ENCODE peak calls at places on chromosomes 2 and 18, in nine cellular contexts. P is A549; Z is endothelial cell of umbilical vein; J is pancreas; Y is activated CD8-positive, alpha-beta T cell treated with anti-CD3 and anti-CD28 coated beads for 36 hours; H is nephron progenitor cell; R is fibroblast of villous mesenchyme; A is fibroblast of the aortic adventitia; O is AG04450. B is an unnamed sample.

GRCh38 chr2:205175831-205176230 is 506.5 kb upstream of the NRP2 start:
- DNase-seq in P (no peak), Z (peak; percentile 13), J (no peak), Y (no peak), H (no peak), R (no peak), A (no peak), O (no peak), B (no peak)

GRCh38 chr18:36580266-36580665 is 248.5 kb downstream of the TPGS2 start:
- DNase-seq in P (no peak), Z (no peak), J (no peak), Y (no peak), H (no peak), R (peak; percentile 62), A (peak; percentile 35), O (no peak), B (no peak)

GRCh38 chr2:215969131-215969841 is 44.1 kb downstream of the MREG start:
- DNase-seq in P (no peak), Z (no peak), J (no peak), Y (no peak), H (no peak), R (peak; percentile 8), A (peak; percentile 35), O (no peak), B (no peak)

GRCh38 chr2:96651793-96652192 is 9.2 kb downstream of the FER1L5 start:
- DNase-seq in P (no peak), Z (no peak), J (no peak), Y (no peak), H (no peak), R (no peak), A (no peak), O (no peak), B (no peak)

GRCh38 chr2:109482371-109482841 is 131.4 kb downstream of the SEPTIN10 start:
- DNase-seq in P (no peak), Z (peak; percentile 86), J (no peak), Y (no peak), H (peak; percentile 36), R (no peak), A (peak; percentile 49), O (no peak), B (no peak)

GRCh38 chr18:50928551-50928950 is 39.3 kb upstream of the ELAC1 start:
- DNase-seq in P (no peak), Z (no peak), J (no peak), Y (no peak), H (no peak), R (no peak), A (no peak), O (no peak), B (no peak)

GRCh38 chr2:239300871-239301742 is 99.7 kb downstream of the HDAC4 start:
- DNase-seq in P (no peak), Z (no peak), J (no peak), Y (no peak), H (no peak), R (no peak), A (no peak), O (no peak), B (no peak)

GRCh38 chr2:219521066-219521880 is 7.0 kb downstream of the ASIC4 start:
- DNase-seq in P (peak; percentile 60), Z (no peak), J (no peak), Y (peak; percentile 30), H (peak; percentile 63), R (peak; percentile 44), A (peak; percentile 46), O (no peak), B (peak; percentile 88)

GRCh38 chr18:60070631-60071030 is 170.8 kb downstream of the PMAIP1 start:
- DNase-seq in P (no peak), Z (no peak), J (no peak), Y (no peak), H (no peak), R (no peak), A (no peak), O (no peak), B (no peak)

GRCh38 chr2:214075446-214075845 is 335.4 kb upstream of the VWC2L start:
- DNase-seq in P (no peak), Z (no peak), J (no peak), Y (no peak), H (no peak), R (no peak), A (peak; percentile 62), O (no peak), B (no peak)

GRCh38 chr2:214076527-214076926 is 334.3 kb upstream of the VWC2L start:
- DNase-seq in P (peak; percentile 72), Z (no peak), J (no peak), Y (no peak), H (no peak), R (peak; percentile 20), A (no peak), O (no peak), B (no peak)

GRCh38 chr2:214077727-214078126 is 333.1 kb upstream of the VWC2L start:
- DNase-seq in P (no peak), Z (no peak), J (no peak), Y (no peak), H (no peak), R (no peak), A (peak; percentile 15), O (no peak), B (no peak)

DNA sequence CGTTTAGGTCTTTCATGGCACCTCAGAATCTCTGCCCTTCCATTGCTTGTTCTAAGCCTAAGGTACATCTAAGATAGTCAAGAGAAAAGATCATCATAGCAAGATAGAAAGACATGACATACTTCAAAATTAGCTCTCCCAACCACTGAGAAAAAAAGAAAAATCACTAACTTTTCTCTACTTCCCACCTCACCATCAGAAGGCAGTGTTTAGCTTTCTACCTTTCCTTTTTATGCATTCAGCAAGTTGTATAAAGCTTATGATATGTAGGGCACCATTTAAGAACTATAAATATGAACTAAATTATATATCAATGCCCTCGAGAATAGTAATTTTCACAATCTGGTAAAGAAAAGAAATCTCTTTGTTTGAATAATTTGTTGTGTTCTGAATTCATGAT is 331.8 kb upstream of the VWC2L start:
- DNase-seq in P (no peak), Z (no peak), J (no peak), Y (no peak), H (no peak), R (no peak), A (no peak), O (no peak), B (no peak)
- TF ChIP-seq CTCF in P (no peak), Z (no peak), J (no peak), Y (no peak), H (no peak), R (no peak), A (no peak), O (no peak), B (no peak)

GRCh38 chr2:236568922-236569592 is 568 bp upstream of the ACKR3 start:
- DNase-seq in P (no peak), Z (peak; percentile 53), J (no peak), Y (no peak), H (no peak), R (no peak), A (no peak), O (no peak), B (no peak)

GRCh38 chr2:236568068-236568921 is 1.3 kb upstream of the ACKR3 start:
- DNase-seq in P (no peak), Z (peak; percentile 67), J (peak; percentile 73), Y (peak; percentile 74), H (peak; percentile 75), R (no peak), A (no peak), O (no peak), B (no peak)

GRCh38 chr2:236571161-236571560 is 1.5 kb downstream of the ACKR3 start:
- DNase-seq in P (no peak), Z (no peak), J (no peak), Y (no peak), H (no peak), R (no peak), A (no peak), O (no peak), B (no peak)

GRCh38 chr2:236570081-236570979 is 705 bp downstream of the ACKR3 start:
- DNase-seq in P (no peak), Z (peak; percentile 64), J (no peak), Y (no peak), H (no peak), R (no peak), A (no peak), O (no peak), B (no peak)

DNA sequence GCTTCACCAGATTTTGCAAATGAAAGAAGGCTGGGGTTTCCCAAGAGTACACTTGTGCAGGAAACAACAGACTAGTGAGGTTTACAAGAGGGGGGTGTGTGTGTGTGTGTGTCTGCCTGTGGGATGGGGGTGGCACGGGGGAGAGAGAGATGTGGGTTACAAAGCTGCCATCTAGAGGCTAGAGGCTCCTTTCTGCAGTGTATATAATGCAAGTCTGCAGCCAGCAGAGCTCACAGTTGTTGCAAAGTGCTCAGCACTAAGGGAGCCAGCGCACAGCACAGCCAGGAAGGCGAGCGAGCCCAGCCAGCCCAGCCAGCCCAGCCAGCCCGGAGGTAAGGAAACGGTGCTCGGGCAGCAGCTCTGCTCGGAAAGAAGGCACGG is at the start of gene ACKR3:
- DNase-seq in P (peak; percentile 76), Z (peak; percentile 95), J (peak; percentile 85), Y (peak; percentile 87), H (peak; percentile 70), R (peak; percentile 52), A (peak; percentile 93), O (no peak), B (peak; percentile 85)
- TF ChIP-seq CTCF in P (peak; percentile 59), Z (peak; percentile 69), J (no peak), Y (no peak), H (no peak), R (peak; percentile 34), A (peak; percentile 54), O (peak; percentile 6), B (peak; percentile 54)

DNA sequence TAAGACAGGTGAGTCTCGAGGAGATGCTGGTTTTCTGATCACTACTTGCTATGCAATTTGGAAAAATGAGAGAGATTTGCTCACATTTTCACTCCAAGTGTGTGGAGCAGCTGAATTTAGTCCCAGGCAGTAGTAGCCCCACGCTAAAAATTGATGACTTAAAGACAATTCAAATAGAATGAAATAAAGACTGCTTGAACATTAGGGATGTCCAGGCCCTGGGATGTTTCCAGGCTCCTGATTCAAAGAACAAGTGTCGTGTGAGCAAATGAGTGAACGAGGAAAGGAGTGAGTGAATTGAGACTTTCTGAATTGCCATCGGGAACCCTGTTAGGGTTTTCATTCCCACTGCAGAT is 37.3 kb upstream of the MRPL19 start:
- DNase-seq in P (no peak), Z (no peak), J (no peak), Y (no peak), H (no peak), R (no peak), A (no peak), O (no peak), B (no peak)
- TF ChIP-seq CTCF in P (peak; percentile 5), Z (no peak), J (no peak), Y (peak; percentile 52), H (peak; percentile 7), R (no peak), A (no peak), O (no peak), B (no peak)

DNA sequence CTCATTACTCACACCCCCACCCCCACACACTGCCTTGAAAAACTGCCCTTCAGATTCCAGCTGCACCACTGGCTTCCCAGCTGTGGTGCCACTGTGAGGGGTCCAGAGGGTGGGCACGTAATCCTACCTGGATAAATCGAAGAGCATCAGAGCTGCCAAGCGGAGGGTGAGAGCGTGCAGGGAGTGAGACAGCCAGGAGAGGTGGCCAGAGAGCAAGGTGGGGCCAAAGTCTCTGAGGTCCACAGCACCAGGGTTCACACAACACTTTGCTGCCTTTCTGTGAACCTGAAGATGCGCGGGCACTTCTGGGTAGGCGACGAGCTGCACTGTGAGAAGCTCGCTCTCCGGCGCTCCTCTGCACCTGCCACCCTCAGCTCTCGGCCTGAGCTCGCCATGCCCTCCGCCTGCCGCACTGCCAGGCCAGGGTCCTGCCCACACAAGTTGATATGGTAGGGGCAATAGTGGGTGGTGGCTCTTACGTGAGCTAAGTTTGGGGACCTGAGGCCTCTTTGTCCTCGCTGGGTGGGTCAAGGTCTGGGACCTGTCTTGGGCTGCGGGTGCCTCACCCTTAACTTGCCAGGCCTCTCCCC is 83.9 kb downstream of the MARCO start:
- DNase-seq in P (no peak), Z (no peak), J (no peak), Y (no peak), H (no peak), R (no peak), A (no peak), O (no peak), B (no peak)
- TF ChIP-seq CTCF in P (no peak), Z (no peak), J (no peak), Y (no peak), H (no peak), R (no peak), A (no peak), O (no peak), B (peak; percentile 42)

B was measured in H9.